ENCODE peak calls at places on chromosomes 16 and 17, in five cellular contexts. One of them, this sample, is unnamed.

GRCh38 chr16:6967796-6968195 is 364.8 kb upstream of the RBFOX1 start:
- DNase-seq in GM23338: no peak
- DNase-seq in neuronal stem cell: no peak
- DNase-seq in lung: no peak
- DNase-seq in right cardiac atrium: no peak
- DNase-seq in this sample: no peak

GRCh38 chr16:81866820-81867440 is 87.8 kb downstream of the PLCG2 start:
- DNase-seq in GM23338: no peak
- DNase-seq in neuronal stem cell: no peak
- DNase-seq in lung: peak; percentile 59
- DNase-seq in right cardiac atrium: peak; percentile 81
- DNase-seq in this sample: peak; percentile 76

GRCh38 chr16:67145746-67146145 is 5.1 kb downstream of the B3GNT9 start:
- DNase-seq in GM23338: no peak
- DNase-seq in neuronal stem cell: no peak
- DNase-seq in lung: no peak
- DNase-seq in right cardiac atrium: no peak
- DNase-seq in this sample: no peak

GRCh38 chr17:43396491-43397060 is 2.2 kb upstream of the ARL4D start:
- DNase-seq in GM23338: no peak
- DNase-seq in neuronal stem cell: no peak
- DNase-seq in lung: no peak
- DNase-seq in right cardiac atrium: no peak
- DNase-seq in this sample: no peak

GRCh38 chr17:31156326-31156725 is 61.5 kb downstream of the NF1 start:
- DNase-seq in GM23338: no peak
- DNase-seq in neuronal stem cell: no peak
- DNase-seq in lung: no peak
- DNase-seq in right cardiac atrium: no peak
- DNase-seq in this sample: no peak

GRCh38 chr17:40307691-40308289 is 1.2 kb upstream of the RARA start:
- DNase-seq in GM23338: no peak
- DNase-seq in neuronal stem cell: no peak
- DNase-seq in lung: no peak
- DNase-seq in right cardiac atrium: no peak
- DNase-seq in this sample: no peak

GRCh38 chr16:26731729-26732128 is 335.0 kb upstream of the C16orf82 start:
- DNase-seq in GM23338: no peak
- DNase-seq in neuronal stem cell: no peak
- DNase-seq in lung: no peak
- DNase-seq in right cardiac atrium: no peak
- DNase-seq in this sample: no peak

GRCh38 chr17:59074494-59074893 is 32.2 kb downstream of the TRIM37 start:
- DNase-seq in GM23338: no peak
- DNase-seq in neuronal stem cell: no peak
- DNase-seq in lung: no peak
- DNase-seq in right cardiac atrium: no peak
- DNase-seq in this sample: no peak

GRCh38 chr17:80252871-80253270 is 7.8 kb upstream of the RNF213 start:
- DNase-seq in GM23338: peak; percentile 85
- DNase-seq in neuronal stem cell: no peak
- DNase-seq in lung: peak; percentile 76
- DNase-seq in right cardiac atrium: peak; percentile 69
- DNase-seq in this sample: no peak

GRCh38 chr17:9644910-9645751 is at the start of gene USP43:
- DNase-seq in GM23338: peak; percentile 79
- DNase-seq in neuronal stem cell: peak; percentile 8
- DNase-seq in lung: peak; percentile 54
- DNase-seq in right cardiac atrium: peak; percentile 40
- DNase-seq in this sample: no peak

GRCh38 chr16:31131416-31131815 is 4.1 kb downstream of the PRSS8 start:
- DNase-seq in GM23338: no peak
- DNase-seq in neuronal stem cell: no peak
- DNase-seq in lung: no peak
- DNase-seq in right cardiac atrium: no peak
- DNase-seq in this sample: no peak

GRCh38 chr16:48444574-48444973 is 59.4 kb upstream of the SIAH1 start:
- DNase-seq in GM23338: no peak
- DNase-seq in neuronal stem cell: no peak
- DNase-seq in lung: no peak
- DNase-seq in right cardiac atrium: no peak
- DNase-seq in this sample: peak; percentile 27

GRCh38 chr17:50128441-50129302 is 1.3 kb downstream of the SAMD14 start:
- DNase-seq in GM23338: peak; percentile 93
- DNase-seq in neuronal stem cell: no peak
- DNase-seq in lung: no peak
- DNase-seq in right cardiac atrium: peak; percentile 46
- DNase-seq in this sample: no peak

GRCh38 chr16:58114827-58115825 is 14.1 kb downstream of the CFAP20 start:
- DNase-seq in GM23338: no peak
- DNase-seq in neuronal stem cell: no peak
- DNase-seq in lung: no peak
- DNase-seq in right cardiac atrium: no peak
- DNase-seq in this sample: no peak

DNA sequence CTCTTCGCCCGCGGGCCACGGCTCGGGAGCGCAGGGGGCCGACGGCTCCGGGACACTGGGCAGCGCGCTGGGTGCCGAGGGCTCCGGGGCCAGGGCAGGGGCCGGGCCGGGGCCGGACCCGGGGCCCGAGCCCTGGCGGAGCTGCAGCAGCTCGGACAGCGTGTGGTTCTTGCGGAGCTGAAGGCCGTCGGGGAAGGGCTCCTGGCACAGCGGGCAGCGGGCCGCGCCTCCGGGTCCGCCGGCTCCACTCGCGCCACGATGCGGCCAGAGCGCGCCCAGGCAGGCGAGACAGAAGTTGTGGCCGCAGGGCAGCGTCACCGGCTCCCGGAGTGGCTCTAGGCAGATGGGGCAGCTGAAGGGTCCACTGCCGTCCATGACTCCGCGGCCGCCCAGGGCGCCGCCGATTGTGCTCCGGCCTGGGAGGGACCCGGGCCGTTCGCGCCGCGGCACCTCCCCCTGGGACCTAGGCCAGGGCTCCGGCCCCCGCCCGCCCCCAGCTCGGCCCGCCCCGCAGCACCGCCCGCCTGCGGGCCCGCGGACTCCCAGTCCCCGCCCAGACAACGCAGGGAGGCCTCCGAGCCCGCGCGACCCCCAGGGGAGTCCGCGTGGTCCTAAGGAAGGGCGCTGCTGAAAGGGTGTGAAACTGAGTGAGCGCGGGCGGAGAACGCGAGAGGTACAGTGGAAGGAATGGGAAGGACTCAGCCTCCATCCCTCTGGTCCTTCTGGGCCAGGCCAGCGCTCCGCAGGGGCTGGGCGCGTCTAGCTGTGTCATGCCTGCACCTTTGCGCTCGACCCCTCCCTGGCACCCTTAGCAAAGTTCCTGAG is at the start of gene TRIM47:
- DNase-seq in GM23338: peak; percentile 77
- DNase-seq in neuronal stem cell: no peak
- DNase-seq in lung: peak; percentile 68
- DNase-seq in right cardiac atrium: peak; percentile 91
- DNase-seq in this sample: peak; percentile 84
- H3K27me3 ChIP-seq in GM23338: peaks cover 37% of the 10 kb centered on the region
- H3K27me3 ChIP-seq in neuronal stem cell: peaks cover 14% of the 10 kb centered on the region
- H3K27me3 ChIP-seq in lung: no peaks in the 10 kb centered on the region
- H3K27me3 ChIP-seq in right cardiac atrium: no peaks in the 10 kb centered on the region
- H3K27me3 ChIP-seq in this sample: no peaks in the 10 kb centered on the region

GRCh38 chr17:61254894-61255293 is 144.7 kb upstream of the TBX2 start:
- DNase-seq in GM23338: no peak
- DNase-seq in neuronal stem cell: no peak
- DNase-seq in lung: no peak
- DNase-seq in right cardiac atrium: no peak
- DNase-seq in this sample: no peak

GRCh38 chr17:61255609-61256008 is 144.0 kb upstream of the TBX2 start:
- DNase-seq in GM23338: no peak
- DNase-seq in neuronal stem cell: no peak
- DNase-seq in lung: no peak
- DNase-seq in right cardiac atrium: no peak
- DNase-seq in this sample: no peak

GRCh38 chr17:61260061-61260797 is 139.4 kb upstream of the TBX2 start:
- DNase-seq in GM23338: no peak
- DNase-seq in neuronal stem cell: no peak
- DNase-seq in lung: no peak
- DNase-seq in right cardiac atrium: no peak
- DNase-seq in this sample: peak; percentile 35

GRCh38 chr17:61261001-61261587 is 138.5 kb upstream of the TBX2 start:
- DNase-seq in GM23338: no peak
- DNase-seq in neuronal stem cell: no peak
- DNase-seq in lung: no peak
- DNase-seq in right cardiac atrium: peak; percentile 51
- DNase-seq in this sample: no peak

GRCh38 chr17:61259360-61259759 is 140.3 kb upstream of the TBX2 start:
- DNase-seq in GM23338: no peak
- DNase-seq in neuronal stem cell: no peak
- DNase-seq in lung: no peak
- DNase-seq in right cardiac atrium: no peak
- DNase-seq in this sample: no peak
- H3K27me3 ChIP-seq in GM23338: no peaks in the 10 kb centered on the region
- H3K27me3 ChIP-seq in neuronal stem cell: no peaks in the 10 kb centered on the region
- H3K27me3 ChIP-seq in lung: no peaks in the 10 kb centered on the region
- H3K27me3 ChIP-seq in right cardiac atrium: no peaks in the 10 kb centered on the region
- H3K27me3 ChIP-seq in this sample: no peaks in the 10 kb centered on the region

DNA sequence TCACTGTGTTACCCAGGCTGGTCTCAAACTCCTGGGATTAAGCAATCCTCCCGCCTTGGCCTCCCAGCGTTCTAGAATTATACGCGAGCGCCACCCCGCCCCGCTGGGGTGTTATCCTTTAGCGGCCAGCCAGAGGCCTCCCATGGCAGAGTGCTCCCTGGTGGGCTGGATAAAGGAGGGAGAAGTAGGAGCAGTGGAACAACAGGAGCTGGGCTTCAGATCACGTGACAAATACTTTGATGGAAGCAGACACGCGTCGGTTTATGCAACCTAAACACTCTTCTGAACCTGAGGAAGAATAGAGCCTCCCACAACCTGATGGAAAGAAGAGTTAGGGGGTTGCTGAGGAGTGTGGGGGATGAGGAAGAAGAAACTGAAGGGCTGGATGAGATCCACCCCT is 2114.0 kb downstream of the TP53TG3F start:
- DNase-seq in GM23338: no peak
- DNase-seq in neuronal stem cell: no peak
- DNase-seq in lung: no peak
- DNase-seq in right cardiac atrium: no peak
- DNase-seq in this sample: no peak
- H3K27me3 ChIP-seq in GM23338: no peaks in the 10 kb centered on the region
- H3K27me3 ChIP-seq in neuronal stem cell: no peaks in the 10 kb centered on the region
- H3K27me3 ChIP-seq in lung: no peaks in the 10 kb centered on the region
- H3K27me3 ChIP-seq in right cardiac atrium: no peaks in the 10 kb centered on the region
- H3K27me3 ChIP-seq in this sample: no peaks in the 10 kb centered on the region

DNA sequence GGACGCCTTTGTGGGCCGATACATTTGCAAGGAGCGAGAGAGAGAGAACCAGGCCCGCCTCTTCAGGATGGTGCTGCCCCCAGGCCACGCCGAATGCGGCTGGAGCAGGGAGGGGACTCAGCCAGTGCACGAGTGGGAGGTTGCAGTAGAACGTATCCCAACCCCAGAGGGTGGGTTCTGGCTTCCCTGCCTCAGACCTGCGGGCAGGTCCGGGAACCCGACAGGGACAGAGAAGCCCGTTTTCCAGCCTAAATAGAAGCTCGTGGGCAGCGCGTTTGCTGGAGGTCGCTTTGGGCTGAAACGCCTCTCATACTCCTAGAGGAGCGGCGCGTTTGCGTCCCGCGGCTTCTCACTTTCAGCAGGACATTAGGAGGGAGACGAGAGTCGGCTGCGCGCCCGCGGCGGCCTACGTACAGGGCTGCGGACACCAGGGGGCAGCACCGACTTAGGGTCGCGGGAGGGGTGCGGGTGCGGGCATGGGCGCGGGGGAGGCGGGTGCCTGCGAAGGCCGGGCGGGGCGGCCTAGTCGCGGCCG is 11.0 kb downstream of the TBX2 start:
- DNase-seq in GM23338: peak; percentile 91
- DNase-seq in neuronal stem cell: peak; percentile 68
- DNase-seq in lung: peak; percentile 78
- DNase-seq in right cardiac atrium: peak; percentile 92
- DNase-seq in this sample: peak; percentile 92
- H3K27me3 ChIP-seq in GM23338: peaks cover 97% of the 10 kb centered on the region
- H3K27me3 ChIP-seq in neuronal stem cell: peaks cover 44% of the 10 kb centered on the region
- H3K27me3 ChIP-seq in lung: no peaks in the 10 kb centered on the region
- H3K27me3 ChIP-seq in right cardiac atrium: no peaks in the 10 kb centered on the region
- H3K27me3 ChIP-seq in this sample: peaks cover 36% of the 10 kb centered on the region

DNA sequence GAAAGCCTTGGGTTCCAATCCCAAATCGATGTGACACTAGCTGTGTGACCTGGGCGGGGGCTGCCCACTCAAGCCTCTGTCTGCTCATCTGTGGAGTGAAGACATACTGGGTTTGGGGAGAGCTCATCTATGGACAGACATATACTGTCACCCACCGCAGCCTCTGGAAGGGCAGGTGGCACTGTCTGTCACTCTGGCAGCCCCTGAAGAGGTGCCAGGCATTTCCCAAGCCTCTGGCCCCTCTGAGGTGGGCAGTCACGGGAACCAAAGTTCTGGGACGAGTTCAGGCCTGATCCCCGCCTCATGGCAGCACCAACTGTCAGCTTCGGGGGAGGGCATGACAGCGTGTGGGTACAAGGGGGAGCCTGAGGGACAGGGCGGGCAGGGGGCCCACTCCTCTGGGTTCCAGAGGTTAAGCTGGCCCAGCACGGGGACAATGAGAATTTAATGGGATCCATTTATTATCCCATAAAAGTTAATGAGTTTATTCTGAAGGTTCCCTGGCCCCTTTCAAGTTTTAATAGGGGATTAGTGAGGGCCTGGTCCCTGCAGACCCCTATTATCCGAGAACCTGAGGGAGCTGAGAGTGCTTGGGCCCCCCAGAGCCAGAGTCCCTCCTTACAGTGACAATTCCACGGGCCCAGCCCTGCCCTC is 19.0 kb downstream of the SEZ6 start:
- DNase-seq in GM23338: no peak
- DNase-seq in neuronal stem cell: no peak
- DNase-seq in lung: no peak
- DNase-seq in right cardiac atrium: no peak
- DNase-seq in this sample: no peak
- H3K27me3 ChIP-seq in GM23338: no peaks in the 10 kb centered on the region
- H3K27me3 ChIP-seq in neuronal stem cell: no peaks in the 10 kb centered on the region
- H3K27me3 ChIP-seq in lung: no peaks in the 10 kb centered on the region
- H3K27me3 ChIP-seq in right cardiac atrium: no peaks in the 10 kb centered on the region
- H3K27me3 ChIP-seq in this sample: no peaks in the 10 kb centered on the region

GRCh38 chr17:45218895-45219661 is 2.6 kb upstream of the FMNL1 start:
- DNase-seq in GM23338: peak; percentile 89
- DNase-seq in neuronal stem cell: peak; percentile 88
- DNase-seq in lung: peak; percentile 89
- DNase-seq in right cardiac atrium: peak; percentile 95
- DNase-seq in this sample: peak; percentile 90

GRCh38 chr17:45221997-45222272 is 250 bp downstream of the FMNL1 start:
- DNase-seq in GM23338: no peak
- DNase-seq in neuronal stem cell: no peak
- DNase-seq in lung: no peak
- DNase-seq in right cardiac atrium: peak; percentile 62
- DNase-seq in this sample: no peak

GRCh38 chr17:45222273-45222993 is 748 bp downstream of the FMNL1 start:
- DNase-seq in GM23338: peak; percentile 73
- DNase-seq in neuronal stem cell: no peak
- DNase-seq in lung: no peak
- DNase-seq in right cardiac atrium: peak; percentile 56
- DNase-seq in this sample: no peak

GRCh38 chr17:45221081-45221996 is at the start of gene FMNL1:
- DNase-seq in GM23338: peak; percentile 80
- DNase-seq in neuronal stem cell: no peak
- DNase-seq in lung: peak; percentile 72
- DNase-seq in right cardiac atrium: peak; percentile 83
- DNase-seq in this sample: peak; percentile 90

GRCh38 chr17:45220079-45220478 is 1.6 kb upstream of the FMNL1 start:
- DNase-seq in GM23338: no peak
- DNase-seq in neuronal stem cell: no peak
- DNase-seq in lung: no peak
- DNase-seq in right cardiac atrium: no peak
- DNase-seq in this sample: no peak
- H3K27me3 ChIP-seq in GM23338: peaks cover 46% of the 10 kb centered on the region
- H3K27me3 ChIP-seq in neuronal stem cell: peaks cover 15% of the 10 kb centered on the region
- H3K27me3 ChIP-seq in lung: no peaks in the 10 kb centered on the region
- H3K27me3 ChIP-seq in right cardiac atrium: no peaks in the 10 kb centered on the region
- H3K27me3 ChIP-seq in this sample: no peaks in the 10 kb centered on the region

This sample was measured in heart left ventricle.